ENCODE peak calls at places on chromosomes 3 and 15, in seven cellular contexts. One of them, this sample, is unnamed.

GRCh38 chr15:61063875-61064320 is 165.2 kb downstream of the RORA start:
- DNase-seq in adrenal gland: no peak
- DNase-seq in fibroblast of the aortic adventitia: no peak
- DNase-seq in nephron progenitor cell: no peak
- DNase-seq in type B pancreatic cell: no peak
- DNase-seq in body of pancreas: no peak
- DNase-seq in dorsolateral prefrontal cortex: no peak
- DNase-seq in this sample: no peak

GRCh38 chr3:100902572-100902971 is 90.6 kb downstream of the ABI3BP start:
- DNase-seq in adrenal gland: no peak
- DNase-seq in fibroblast of the aortic adventitia: peak
- DNase-seq in nephron progenitor cell: no peak
- DNase-seq in type B pancreatic cell: no peak
- DNase-seq in body of pancreas: no peak
- DNase-seq in dorsolateral prefrontal cortex: no peak
- DNase-seq in this sample: no peak

GRCh38 chr3:120093119-120093922 is 926 bp downstream of the GSK3B start:
- DNase-seq in adrenal gland: peak
- DNase-seq in fibroblast of the aortic adventitia: peak
- DNase-seq in nephron progenitor cell: peak
- DNase-seq in type B pancreatic cell: no peak
- DNase-seq in body of pancreas: peak
- DNase-seq in dorsolateral prefrontal cortex: peak
- DNase-seq in this sample: no peak

GRCh38 chr3:182937293-182938051 is 42.9 kb downstream of the DCUN1D1 start:
- DNase-seq in adrenal gland: no peak
- DNase-seq in fibroblast of the aortic adventitia: no peak
- DNase-seq in nephron progenitor cell: no peak
- DNase-seq in type B pancreatic cell: no peak
- DNase-seq in body of pancreas: no peak
- DNase-seq in dorsolateral prefrontal cortex: no peak
- DNase-seq in this sample: no peak

GRCh38 chr3:152183473-152183872 is 85.3 kb upstream of the MBNL1 start:
- DNase-seq in adrenal gland: peak
- DNase-seq in fibroblast of the aortic adventitia: peak
- DNase-seq in nephron progenitor cell: peak
- DNase-seq in type B pancreatic cell: no peak
- DNase-seq in body of pancreas: peak
- DNase-seq in dorsolateral prefrontal cortex: peak
- DNase-seq in this sample: peak

GRCh38 chr3:42067324-42067723 is 23.8 kb upstream of the TRAK1 start:
- DNase-seq in adrenal gland: no peak
- DNase-seq in fibroblast of the aortic adventitia: peak
- DNase-seq in nephron progenitor cell: no peak
- DNase-seq in type B pancreatic cell: no peak
- DNase-seq in body of pancreas: no peak
- DNase-seq in dorsolateral prefrontal cortex: no peak
- DNase-seq in this sample: no peak

GRCh38 chr15:47794266-47794914 is 77.1 kb downstream of the SEMA6D start:
- DNase-seq in adrenal gland: no peak
- DNase-seq in fibroblast of the aortic adventitia: no peak
- DNase-seq in nephron progenitor cell: no peak
- DNase-seq in type B pancreatic cell: no peak
- DNase-seq in body of pancreas: no peak
- DNase-seq in dorsolateral prefrontal cortex: no peak
- DNase-seq in this sample: no peak

GRCh38 chr3:62149539-62149938 is 223.8 kb downstream of the FEZF2 start:
- DNase-seq in adrenal gland: no peak
- DNase-seq in fibroblast of the aortic adventitia: no peak
- DNase-seq in nephron progenitor cell: no peak
- DNase-seq in type B pancreatic cell: no peak
- DNase-seq in body of pancreas: no peak
- DNase-seq in dorsolateral prefrontal cortex: no peak
- DNase-seq in this sample: no peak

GRCh38 chr15:49314729-49315128 is 108.3 kb upstream of the FGF7 start:
- DNase-seq in adrenal gland: no peak
- DNase-seq in fibroblast of the aortic adventitia: no peak
- DNase-seq in nephron progenitor cell: no peak
- DNase-seq in type B pancreatic cell: no peak
- DNase-seq in body of pancreas: no peak
- DNase-seq in dorsolateral prefrontal cortex: no peak
- DNase-seq in this sample: no peak

GRCh38 chr3:42515391-42515916 is 13.0 kb downstream of the VIPR1 start:
- DNase-seq in adrenal gland: no peak
- DNase-seq in fibroblast of the aortic adventitia: peak
- DNase-seq in nephron progenitor cell: no peak
- DNase-seq in type B pancreatic cell: no peak
- DNase-seq in body of pancreas: peak
- DNase-seq in dorsolateral prefrontal cortex: peak
- DNase-seq in this sample: no peak

DNA sequence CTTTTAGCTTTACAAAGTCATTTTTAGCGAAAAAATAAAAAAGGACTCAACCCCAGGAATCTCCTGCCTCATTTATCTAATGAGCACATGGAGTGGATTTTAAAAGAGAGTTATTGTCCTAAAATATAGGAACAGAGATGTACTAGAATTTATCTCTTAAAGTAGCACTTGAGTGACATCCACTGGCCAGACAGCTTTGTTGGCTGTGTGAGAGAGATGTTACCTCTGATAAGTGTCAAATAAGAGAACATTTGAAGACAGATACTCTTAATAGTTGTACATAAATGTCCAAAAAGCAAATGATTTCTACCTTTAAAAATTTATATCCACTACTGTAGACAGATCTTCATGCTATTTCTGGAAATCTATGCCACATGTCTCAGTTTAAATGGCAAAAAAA is 12.3 kb upstream of the MFSD1 start:
- DNase-seq in adrenal gland: peak
- DNase-seq in fibroblast of the aortic adventitia: peak
- DNase-seq in nephron progenitor cell: no peak
- DNase-seq in type B pancreatic cell: no peak
- DNase-seq in body of pancreas: no peak
- DNase-seq in dorsolateral prefrontal cortex: no peak
- DNase-seq in this sample: no peak
- TF ChIP-seq CTCF in adrenal gland: peak
- TF ChIP-seq CTCF in fibroblast of the aortic adventitia: peak
- TF ChIP-seq CTCF in nephron progenitor cell: no peak
- TF ChIP-seq CTCF in type B pancreatic cell: peak
- TF ChIP-seq CTCF in body of pancreas: no peak
- TF ChIP-seq CTCF in dorsolateral prefrontal cortex: peak
- TF ChIP-seq CTCF in this sample: no peak

GRCh38 chr3:170761103-170761502 is 108.9 kb downstream of the RPL22L1 start:
- DNase-seq in adrenal gland: no peak
- DNase-seq in fibroblast of the aortic adventitia: no peak
- DNase-seq in nephron progenitor cell: no peak
- DNase-seq in type B pancreatic cell: no peak
- DNase-seq in body of pancreas: no peak
- DNase-seq in dorsolateral prefrontal cortex: no peak
- DNase-seq in this sample: no peak
- TF ChIP-seq CTCF in adrenal gland: no peak
- TF ChIP-seq CTCF in fibroblast of the aortic adventitia: no peak
- TF ChIP-seq CTCF in nephron progenitor cell: no peak
- TF ChIP-seq CTCF in type B pancreatic cell: no peak
- TF ChIP-seq CTCF in body of pancreas: no peak
- TF ChIP-seq CTCF in dorsolateral prefrontal cortex: no peak
- TF ChIP-seq CTCF in this sample: no peak

GRCh38 chr3:127406309-127407025 is 118.6 kb upstream of the PRR20G start:
- DNase-seq in adrenal gland: peak
- DNase-seq in fibroblast of the aortic adventitia: no peak
- DNase-seq in nephron progenitor cell: no peak
- DNase-seq in type B pancreatic cell: peak
- DNase-seq in body of pancreas: peak
- DNase-seq in dorsolateral prefrontal cortex: no peak
- DNase-seq in this sample: no peak
- TF ChIP-seq CTCF in adrenal gland: no peak
- TF ChIP-seq CTCF in fibroblast of the aortic adventitia: peak
- TF ChIP-seq CTCF in nephron progenitor cell: peak
- TF ChIP-seq CTCF in type B pancreatic cell: peak
- TF ChIP-seq CTCF in body of pancreas: no peak
- TF ChIP-seq CTCF in dorsolateral prefrontal cortex: no peak
- TF ChIP-seq CTCF in this sample: peak

GRCh38 chr3:107767897-107768605 is 245.3 kb downstream of the BBX start:
- DNase-seq in adrenal gland: peak
- DNase-seq in fibroblast of the aortic adventitia: peak
- DNase-seq in nephron progenitor cell: no peak
- DNase-seq in type B pancreatic cell: no peak
- DNase-seq in body of pancreas: no peak
- DNase-seq in dorsolateral prefrontal cortex: no peak
- DNase-seq in this sample: no peak
- TF ChIP-seq CTCF in adrenal gland: no peak
- TF ChIP-seq CTCF in fibroblast of the aortic adventitia: no peak
- TF ChIP-seq CTCF in nephron progenitor cell: no peak
- TF ChIP-seq CTCF in type B pancreatic cell: no peak
- TF ChIP-seq CTCF in body of pancreas: no peak
- TF ChIP-seq CTCF in dorsolateral prefrontal cortex: no peak
- TF ChIP-seq CTCF in this sample: no peak

GRCh38 chr15:67005294-67005996 is 60.0 kb upstream of the SMAD3 start:
- DNase-seq in adrenal gland: no peak
- DNase-seq in fibroblast of the aortic adventitia: no peak
- DNase-seq in nephron progenitor cell: no peak
- DNase-seq in type B pancreatic cell: no peak
- DNase-seq in body of pancreas: no peak
- DNase-seq in dorsolateral prefrontal cortex: no peak
- DNase-seq in this sample: no peak
- TF ChIP-seq CTCF in adrenal gland: no peak
- TF ChIP-seq CTCF in fibroblast of the aortic adventitia: no peak
- TF ChIP-seq CTCF in nephron progenitor cell: no peak
- TF ChIP-seq CTCF in type B pancreatic cell: no peak
- TF ChIP-seq CTCF in body of pancreas: no peak
- TF ChIP-seq CTCF in dorsolateral prefrontal cortex: no peak
- TF ChIP-seq CTCF in this sample: no peak

DNA sequence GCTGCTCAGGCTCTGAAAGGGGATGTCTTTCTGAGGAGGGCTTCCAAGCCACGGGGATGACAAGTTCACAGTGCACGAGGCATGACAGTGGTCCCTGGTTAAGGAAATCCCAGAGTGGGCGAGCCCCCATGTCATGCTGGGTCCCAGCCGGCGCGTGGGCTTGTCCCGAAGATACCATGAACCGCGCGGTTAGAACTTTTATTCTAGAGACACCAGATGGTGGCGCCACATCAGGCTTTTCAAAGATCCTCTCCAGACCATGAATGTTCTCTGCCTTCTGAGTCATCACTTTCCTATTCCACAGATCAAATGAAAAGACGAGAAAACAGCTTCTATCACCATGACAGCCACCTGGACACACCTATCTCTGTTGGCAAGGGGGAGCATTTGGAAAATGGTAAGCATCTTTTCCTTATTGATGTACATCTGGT is 227.8 kb upstream of the LYSMD4 start:
- DNase-seq in adrenal gland: peak
- DNase-seq in fibroblast of the aortic adventitia: no peak
- DNase-seq in nephron progenitor cell: no peak
- DNase-seq in type B pancreatic cell: peak
- DNase-seq in body of pancreas: peak
- DNase-seq in dorsolateral prefrontal cortex: no peak
- DNase-seq in this sample: no peak
- TF ChIP-seq CTCF in adrenal gland: peak
- TF ChIP-seq CTCF in fibroblast of the aortic adventitia: no peak
- TF ChIP-seq CTCF in nephron progenitor cell: no peak
- TF ChIP-seq CTCF in type B pancreatic cell: peak
- TF ChIP-seq CTCF in body of pancreas: no peak
- TF ChIP-seq CTCF in dorsolateral prefrontal cortex: peak
- TF ChIP-seq CTCF in this sample: peak